ENCODE peak calls at places on chromosomes 3 and 15, in seven cellular contexts. Q is adrenal gland, Y is endodermal cell, W is aorta, V is MM.1S, P is upper lobe of right lung, X is neuronal stem cell. M is an unnamed sample.

GRCh38 chr3:123419850-123420292 is 29.0 kb downstream of the ADCY5 start:
- DNase-seq in Q (peak; percentile 91), V (no peak), P (no peak), Y (no peak), W (peak; percentile 84), X (no peak), M (no peak)

GRCh38 chr15:38670142-38671002 is 105.8 kb upstream of the RASGRP1 start:
- DNase-seq in X (no peak), Q (no peak), W (no peak), P (no peak), V (no peak), Y (no peak), M (no peak)

GRCh38 chr3:30550246-30550645 is 56.2 kb upstream of the TGFBR2 start:
- DNase-seq in Q (no peak), W (no peak), V (no peak), P (no peak), Y (no peak), X (no peak), M (no peak)

GRCh38 chr3:126858887-126859286 is 124.0 kb upstream of the PLXNA1 start:
- DNase-seq in X (no peak), Y (peak; percentile 67), P (peak; percentile 56), W (no peak), V (no peak), Q (peak; percentile 25), M (no peak)

GRCh38 chr15:33048255-33048654 is 146.3 kb downstream of the FMN1 start:
- DNase-seq in Y (no peak), V (no peak), W (no peak), P (no peak), Q (no peak), X (peak; percentile 36), M (no peak)

GRCh38 chr3:29384640-29385039 is 103.8 kb downstream of the RBMS3 start:
- DNase-seq in X (no peak), P (no peak), W (peak; percentile 47), V (no peak), Q (no peak), Y (peak; percentile 44), M (no peak)

GRCh38 chr3:194732617-194733016 is 46.9 kb downstream of the FAM43A start:
- DNase-seq in X (no peak), P (no peak), V (no peak), Y (no peak), W (no peak), Q (no peak), M (no peak)

GRCh38 chr15:73751481-73751880 is 1.7 kb downstream of the INSYN1 start:
- DNase-seq in Y (no peak), P (no peak), V (no peak), Q (no peak), W (no peak), X (no peak), M (no peak)

GRCh38 chr3:168984872-168985271 is 678.6 kb downstream of the MECOM start:
- DNase-seq in Q (no peak), Y (no peak), P (no peak), V (no peak), W (no peak), X (no peak), M (no peak)

GRCh38 chr3:113436794-113437193 is 4.5 kb downstream of the CFAP44 start:
- DNase-seq in Y (no peak), Q (peak; percentile 13), P (no peak), X (no peak), W (no peak), V (no peak), M (no peak)

GRCh38 chr3:149153402-149153801 is 24.0 kb downstream of the HPS3 start:
- DNase-seq in W (no peak), X (no peak), P (no peak), Y (no peak), Q (no peak), V (peak; percentile 43), M (no peak)

GRCh38 chr3:9809239-9809614 is 835 bp upstream of the TTLL3 start:
- DNase-seq in Y (peak; percentile 65), V (no peak), W (no peak), P (no peak), X (no peak), Q (no peak), M (peak; percentile 52)

GRCh38 chr15:40337597-40337996 is 3.1 kb downstream of the CCDC9B start:
- DNase-seq in X (no peak), V (no peak), Y (no peak), P (no peak), W (peak; percentile 77), Q (no peak), M (no peak)

GRCh38 chr3:183324083-183324482 is 71.0 kb downstream of the B3GNT5 start:
- DNase-seq in V (no peak), W (no peak), P (no peak), Y (no peak), X (no peak), Q (no peak), M (no peak)

GRCh38 chr15:52709172-52709979 is 30.2 kb upstream of the ATOSA start:
- DNase-seq in W (no peak), V (peak; percentile 94), Q (no peak), P (no peak), X (no peak), Y (peak; percentile 94), M (no peak)

GRCh38 chr3:81864273-81864672 is 102.8 kb upstream of the GBE1 start:
- DNase-seq in W (no peak), Q (no peak), X (peak; percentile 58), V (no peak), Y (peak; percentile 62), P (no peak), M (no peak)

GRCh38 chr3:150078983-150079739 is 108.5 kb upstream of the PFN2 start:
- DNase-seq in Y (no peak), W (peak; percentile 70), P (no peak), X (no peak), Q (no peak), V (peak; percentile 31), M (peak; percentile 39)

GRCh38 chr15:57545995-57546394 is 45.7 kb upstream of the MYZAP start:
- DNase-seq in Q (no peak), W (no peak), P (no peak), V (no peak), Y (no peak), X (no peak), M (no peak)

GRCh38 chr15:85614059-85614458 is 180.7 kb downstream of the KLHL25 start:
- DNase-seq in Q (no peak), Y (no peak), W (no peak), X (no peak), P (no peak), V (no peak), M (no peak)

GRCh38 chr3:57985176-57985976 is 22.8 kb upstream of the FLNB start:
- DNase-seq in X (no peak), Q (no peak), V (no peak), Y (no peak), W (no peak), P (no peak), M (no peak)

GRCh38 chr15:78923480-78924360 is 21.1 kb downstream of the CTSH start:
- DNase-seq in Q (no peak), V (no peak), W (no peak), P (no peak), X (no peak), Y (no peak), M (no peak)

DNA sequence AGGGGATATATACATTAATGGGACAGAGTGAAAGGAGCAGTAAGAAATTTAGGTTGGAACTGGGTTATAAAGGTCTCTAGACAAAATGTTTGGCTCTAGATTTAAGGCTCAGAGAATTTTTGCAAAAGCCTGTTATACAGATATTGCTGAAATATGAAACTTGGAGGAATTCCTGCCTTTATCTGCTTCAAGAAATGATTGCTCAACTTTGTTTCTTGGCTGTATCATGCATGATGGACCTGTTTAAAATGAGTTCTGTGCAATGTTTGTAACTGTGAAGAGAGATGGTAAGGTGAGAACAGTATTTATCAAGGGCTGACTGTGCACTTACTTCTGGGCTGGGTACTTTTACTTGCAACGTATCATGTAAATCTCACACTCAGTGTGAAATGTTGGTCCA is 3.3 kb downstream of the CRYBG3 start:
- DNase-seq in W (no peak), Y (no peak), P (no peak), V (no peak), Q (no peak), X (no peak), M (no peak)
- H3K4me1 ChIP-seq in W (no peaks in the 10 kb centered on the region), Y (peaks cover under 1% of the 10 kb centered on the region), P (peaks cover 8% of the 10 kb centered on the region), V (peaks cover 26% of the 10 kb centered on the region), Q (no peaks in the 10 kb centered on the region), X (peaks cover 7% of the 10 kb centered on the region), M (no peaks in the 10 kb centered on the region)

GRCh38 chr15:69317392-69317841 is 18.7 kb downstream of the PAQR5 start:
- DNase-seq in W (no peak), Y (no peak), P (no peak), X (no peak), V (no peak), Q (peak; percentile 6), M (no peak)

GRCh38 chr15:69316281-69316680 is 17.6 kb downstream of the PAQR5 start:
- DNase-seq in V (no peak), X (no peak), P (peak; percentile 25), Y (no peak), W (no peak), Q (no peak), M (no peak)

GRCh38 chr15:69319384-69320375 is 21.0 kb downstream of the PAQR5 start:
- DNase-seq in Q (peak; percentile 16), V (no peak), W (no peak), P (no peak), X (no peak), Y (no peak), M (no peak)

GRCh38 chr15:69315402-69316110 is 16.8 kb downstream of the PAQR5 start:
- DNase-seq in X (no peak), P (peak; percentile 60), Y (no peak), Q (peak; percentile 12), V (no peak), W (no peak), M (no peak)

DNA sequence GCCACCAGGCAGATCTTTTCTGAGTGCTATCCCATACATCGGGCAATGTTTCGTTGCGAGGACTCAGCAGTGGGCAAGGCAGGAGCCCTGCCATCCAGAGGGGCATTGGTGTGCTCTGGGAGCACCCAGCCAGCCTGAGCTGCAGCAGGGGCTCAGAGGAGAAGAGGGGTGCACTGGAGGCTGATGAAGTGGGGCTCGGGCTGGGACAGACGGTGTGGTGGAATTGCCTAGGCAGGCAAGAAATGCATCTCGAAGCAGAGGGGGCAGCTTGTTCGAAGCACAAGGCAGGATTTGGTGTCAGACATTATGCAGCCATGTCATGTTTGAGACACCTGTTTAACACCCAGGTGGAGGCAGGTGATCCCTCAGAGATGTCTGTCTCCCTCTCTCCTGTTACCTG is 19.3 kb downstream of the PAQR5 start:
- DNase-seq in Q (peak; percentile 11), P (no peak), W (no peak), Y (no peak), X (no peak), V (no peak), M (no peak)
- H3K4me1 ChIP-seq in Q (peaks cover 12% of the 10 kb centered on the region), P (peaks cover 18% of the 10 kb centered on the region), W (no peaks in the 10 kb centered on the region), Y (peaks cover 18% of the 10 kb centered on the region), X (no peaks in the 10 kb centered on the region), V (peaks cover 12% of the 10 kb centered on the region), M (peaks cover 18% of the 10 kb centered on the region)

GRCh38 chr15:41925209-41925608 is 31.4 kb upstream of the SPTBN5 start:
- DNase-seq in W (no peak), V (no peak), Q (no peak), X (no peak), P (peak; percentile 1), Y (no peak), M (no peak)
- H3K4me1 ChIP-seq in W (no peaks in the 10 kb centered on the region), V (no peaks in the 10 kb centered on the region), Q (peaks cover 14% of the 10 kb centered on the region), X (peaks cover 14% of the 10 kb centered on the region), P (peaks cover 74% of the 10 kb centered on the region), Y (peaks cover 19% of the 10 kb centered on the region), M (peaks cover 45% of the 10 kb centered on the region)

DNA sequence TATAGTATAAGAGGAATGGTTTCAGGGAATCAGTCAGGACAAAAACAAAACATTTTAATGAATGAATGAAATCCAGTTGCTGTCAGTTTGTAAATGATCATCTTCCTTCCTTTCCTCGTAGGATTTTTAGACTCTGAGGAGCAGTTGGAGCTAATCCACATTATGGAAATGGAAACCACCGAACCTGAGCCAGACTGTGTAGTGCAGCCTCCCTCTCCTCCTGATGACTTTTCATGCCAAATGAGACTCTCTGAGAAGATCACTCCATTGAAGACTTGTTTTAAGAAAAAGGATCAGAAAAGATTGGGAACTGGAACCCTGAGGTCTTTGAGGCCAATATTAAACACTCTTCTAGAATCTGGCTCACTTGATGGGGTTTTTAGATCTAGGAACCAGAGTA is 3.1 kb downstream of the TIPARP start:
- DNase-seq in V (no peak), P (no peak), W (no peak), Y (no peak), Q (no peak), X (no peak), M (no peak)
- H3K4me1 ChIP-seq in V (peaks cover 75% of the 10 kb centered on the region), P (peaks cover 62% of the 10 kb centered on the region), W (peaks cover 3% of the 10 kb centered on the region), Y (peaks cover 9% of the 10 kb centered on the region), Q (no peaks in the 10 kb centered on the region), X (peaks cover 13% of the 10 kb centered on the region), M (peaks cover 76% of the 10 kb centered on the region)

M was measured in left lung.